ENCODE peak calls at places on chromosome 22, in eight cellular contexts. S is prostate gland, K is uterus, I is heart left ventricle, B is ovary, Y is A549, T is HCT116, R is adrenal gland. Q is an unnamed sample.
A peak's percentile ranks its signal among the peaks of the same experiment; 100 is the strongest.

GRCh38 chr22:33986167-33986771 is 66.0 kb upstream of the LARGE1 start:
- DNase-seq in S (no peak), K (no peak), I (no peak), B (no peak), Y (no peak), T (no peak), R (no peak), Q (no peak)

GRCh38 chr22:29146101-29146560 is 59.6 kb upstream of the EMID1 start:
- DNase-seq in S (no peak), K (no peak), I (no peak), B (peak; percentile 11), Y (no peak), T (no peak), R (no peak), Q (no peak)

GRCh38 chr22:31488988-31489617 is 539 bp downstream of the EIF4ENIF1 start:
- DNase-seq in S (peak; percentile 19), K (peak; percentile 22), I (peak; percentile 53), B (peak; percentile 26), Y (peak; percentile 21), T (no peak), R (peak; percentile 60), Q (peak; percentile 63)

GRCh38 chr22:19448739-19449421 is 1.4 kb upstream of the C22orf39 start:
- DNase-seq in S (no peak), K (no peak), I (no peak), B (no peak), Y (no peak), T (no peak), R (no peak), Q (no peak)

GRCh38 chr22:26529345-26529744 is 17.1 kb upstream of the TFIP11 start:
- DNase-seq in S (no peak), K (no peak), I (no peak), B (no peak), Y (peak; percentile 22), T (no peak), R (peak; percentile 74), Q (peak; percentile 61)

GRCh38 chr22:22706253-22706940 is 62.0 kb downstream of the GGTLC2 start:
- DNase-seq in S (no peak), K (no peak), I (no peak), B (no peak), Y (no peak), T (no peak), R (no peak), Q (no peak)

GRCh38 chr22:28792491-28793383 is 7.6 kb downstream of the XBP1 start:
- DNase-seq in S (no peak), K (no peak), I (no peak), B (no peak), Y (no peak), T (no peak), R (peak; percentile 45), Q (no peak)

GRCh38 chr22:29204617-29205183 is 996 bp upstream of the EMID1 start:
- DNase-seq in S (no peak), K (no peak), I (no peak), B (no peak), Y (no peak), T (no peak), R (no peak), Q (no peak)

GRCh38 chr22:37242395-37242918 is 1.6 kb downstream of the RAC2 start:
- DNase-seq in S (no peak), K (peak; percentile 32), I (peak; percentile 62), B (no peak), Y (no peak), T (no peak), R (peak; percentile 72), Q (peak; percentile 64)

GRCh38 chr22:28594784-28595324 is 84.8 kb downstream of the TTC28 start:
- DNase-seq in S (no peak), K (no peak), I (no peak), B (no peak), Y (peak; percentile 61), T (peak; percentile 35), R (no peak), Q (no peak)

GRCh38 chr22:34429314-34429713 is 509.0 kb upstream of the LARGE1 start:
- DNase-seq in S (no peak), K (no peak), I (no peak), B (no peak), Y (no peak), T (no peak), R (no peak), Q (no peak)

GRCh38 chr22:19823191-19823590 is 31.5 kb downstream of the GNB1L start:
- DNase-seq in S (no peak), K (no peak), I (no peak), B (no peak), Y (no peak), T (no peak), R (no peak), Q (peak; percentile 49)

GRCh38 chr22:48898524-48899377 is 928.9 kb downstream of the BRD1 start:
- DNase-seq in S (no peak), K (no peak), I (no peak), B (no peak), Y (no peak), T (no peak), R (peak; percentile 17), Q (no peak)

GRCh38 chr22:19875061-19875530 is 20.4 kb upstream of the GNB1L start:
- DNase-seq in S (no peak), K (peak; percentile 15), I (peak; percentile 17), B (peak; percentile 19), Y (no peak), T (no peak), R (peak; percentile 39), Q (no peak)

GRCh38 chr22:20456064-20456721 is 18.6 kb upstream of the SCARF2 start:
- DNase-seq in S (peak; percentile 62), K (peak; percentile 75), I (peak; percentile 79), B (peak; percentile 76), Y (peak; percentile 72), T (peak; percentile 54), R (peak; percentile 86), Q (peak; percentile 70)

GRCh38 chr22:29032014-29032475 is 29.6 kb downstream of the C22orf31 start:
- DNase-seq in S (no peak), K (no peak), I (no peak), B (no peak), Y (no peak), T (no peak), R (peak; percentile 69), Q (no peak)

GRCh38 chr22:44363214-44363979 is 50.6 kb upstream of the SHISAL1 start:
- DNase-seq in S (no peak), K (peak; percentile 89), I (peak; percentile 97), B (peak; percentile 93), Y (peak; percentile 90), T (no peak), R (peak; percentile 85), Q (peak; percentile 61)
- H3K4me3 ChIP-seq in S (no peak overlapping the region), K (no peak overlapping the region), I (peak overlapping the region; percentile 3), B (no peak overlapping the region), Y (no peak overlapping the region), T (no peak overlapping the region), R (no peak overlapping the region), Q (no peak overlapping the region)

GRCh38 chr22:49971232-49972162 is 10.9 kb downstream of the PIM3 start:
- DNase-seq in S (peak; percentile 51), K (peak; percentile 88), I (peak; percentile 92), B (peak; percentile 86), Y (peak; percentile 84), T (no peak), R (peak; percentile 89), Q (peak; percentile 96)

GRCh38 chr22:49968831-49969661 is 8.5 kb downstream of the PIM3 start:
- DNase-seq in S (no peak), K (peak; percentile 27), I (no peak), B (peak; percentile 30), Y (no peak), T (no peak), R (peak; percentile 59), Q (peak; percentile 50)

GRCh38 chr22:49970528-49971231 is 10.1 kb downstream of the PIM3 start:
- DNase-seq in S (peak; percentile 94), K (peak; percentile 96), I (peak; percentile 99), B (peak; percentile 93), Y (peak; percentile 98), T (peak; percentile 98), R (peak; percentile 99), Q (peak; percentile 98)

GRCh38 chr22:49968313-49968830 is 7.8 kb downstream of the PIM3 start:
- DNase-seq in S (no peak), K (no peak), I (no peak), B (peak; percentile 25), Y (no peak), T (no peak), R (peak; percentile 69), Q (peak; percentile 36)

DNA sequence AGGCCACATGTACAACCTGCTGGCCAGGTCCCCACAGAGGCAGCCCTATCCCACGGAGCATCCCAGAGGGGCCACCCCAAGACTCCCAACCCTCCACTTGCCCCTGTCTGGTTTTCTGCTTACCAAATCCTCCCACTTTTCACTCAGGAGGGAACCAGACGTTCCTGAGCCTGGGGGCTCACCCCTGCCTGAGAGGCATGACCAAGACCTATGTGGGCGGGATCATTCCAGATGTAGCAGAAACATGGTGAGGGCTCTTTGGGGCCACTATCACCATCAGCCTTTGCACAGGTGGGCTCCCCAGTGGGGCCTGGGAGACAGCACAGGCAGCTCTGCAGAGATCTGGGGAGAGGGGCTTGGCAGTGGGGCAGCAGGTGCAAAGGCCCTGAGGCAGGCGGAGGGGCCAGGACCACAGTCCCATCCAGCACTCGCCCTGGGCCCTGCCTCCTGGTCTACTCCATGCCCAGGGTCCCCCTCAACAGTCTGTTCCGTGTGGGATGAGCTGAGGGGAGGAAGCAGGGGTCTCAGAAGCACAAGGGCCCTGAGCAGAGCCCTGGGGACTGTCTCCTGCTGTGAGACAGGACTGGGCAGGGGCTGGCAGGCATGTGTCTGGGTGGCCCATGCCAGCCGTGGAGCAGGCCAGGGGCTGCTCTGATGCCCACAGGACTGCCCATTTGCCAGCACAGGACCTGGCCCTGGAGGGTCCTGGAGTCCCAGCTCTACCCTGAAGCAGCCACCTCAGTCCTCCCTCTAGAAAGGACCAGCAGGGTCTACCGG is 9.4 kb downstream of the PIM3 start:
- DNase-seq in S (no peak), K (peak; percentile 24), I (no peak), B (peak; percentile 27), Y (no peak), T (no peak), R (peak; percentile 55), Q (peak; percentile 30)
- H3K4me1 ChIP-seq in S (peaks cover 7% of the 10 kb centered on the region), K (peaks cover 10% of the 10 kb centered on the region), I (peaks cover 46% of the 10 kb centered on the region), B (peaks cover 28% of the 10 kb centered on the region), Y (peaks cover 31% of the 10 kb centered on the region), T (peaks cover 37% of the 10 kb centered on the region), R (peaks cover 63% of the 10 kb centered on the region), Q (peaks cover 61% of the 10 kb centered on the region)

DNA sequence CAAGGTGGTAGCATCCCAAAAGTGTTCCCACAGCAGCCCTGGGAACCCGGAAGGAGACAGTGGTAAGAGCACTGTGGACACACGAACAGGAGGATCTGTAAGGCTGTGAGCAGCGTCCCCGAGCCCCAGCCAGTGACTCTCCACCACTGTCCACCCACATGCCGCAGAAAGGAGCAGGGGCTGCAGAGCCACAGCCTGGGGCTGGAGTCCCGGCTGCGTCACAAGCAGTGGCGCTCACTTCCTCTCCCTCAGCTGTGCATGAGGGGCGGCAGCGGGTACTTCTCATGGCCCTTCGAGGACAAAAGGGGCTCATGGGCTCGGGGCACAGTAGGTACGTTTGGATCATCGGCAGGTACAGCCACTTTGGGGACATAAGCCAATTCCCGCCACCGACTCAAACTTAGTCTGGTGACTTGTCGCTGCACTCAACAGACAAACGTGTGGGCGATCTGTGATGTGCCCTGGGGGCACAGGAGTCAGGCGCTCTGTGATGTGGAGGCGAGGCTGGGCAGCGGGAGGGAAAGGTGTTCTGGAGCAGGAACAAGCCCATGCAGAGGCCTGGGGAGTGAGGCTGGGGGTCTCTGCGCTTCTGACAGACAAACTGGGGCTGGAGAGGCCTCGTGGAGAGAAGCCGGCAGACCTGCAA is 68.5 kb downstream of the SCUBE1 start:
- DNase-seq in S (no peak), K (no peak), I (no peak), B (no peak), Y (no peak), T (no peak), R (no peak), Q (no peak)
- TF ChIP-seq POLR2A in S (no peak), K (no peak), I (no peak), B (no peak), Y (no peak), T (no peak), R (no peak), Q (no peak)

GRCh38 chr22:38469306-38469781 is 1.4 kb downstream of the KDELR3 start:
- DNase-seq in S (no peak), K (no peak), I (no peak), B (no peak), Y (no peak), T (no peak), R (no peak), Q (no peak)
- H3K4me3 ChIP-seq in S (no peak overlapping the region), K (no peak overlapping the region), I (no peak overlapping the region), B (no peak overlapping the region), Y (no peak overlapping the region), T (no peak overlapping the region), R (no peak overlapping the region), Q (no peak overlapping the region)